ENCODE peak calls at places on chromosomes 1 and 21, in five cellular contexts. R is mesendoderm, N is IMR-90, H is neuronal stem cell, M is mesenchymal stem cell. P is an unnamed sample.

GRCh38 chr1:27446491-27447020 is 43.4 kb downstream of the WASF2 start:
- DNase-seq in R (no peak), N (no peak), H (no peak), M (no peak), P (no peak)

GRCh38 chr1:98333936-98334335 is 327.6 kb upstream of the SNX7 start:
- DNase-seq in R (peak), N (no peak), H (no peak), M (no peak), P (no peak)

GRCh38 chr1:227891223-227891954 is 56.3 kb downstream of the WNT9A start:
- DNase-seq in R (no peak), N (no peak), H (no peak), M (no peak), P (peak)

GRCh38 chr1:63947904-63948303 is 174.1 kb downstream of the ROR1 start:
- DNase-seq in R (no peak), N (no peak), H (no peak), M (no peak), P (no peak)

GRCh38 chr1:178643871-178644270 is 81.2 kb upstream of the RALGPS2 start:
- DNase-seq in R (no peak), N (no peak), H (no peak), M (no peak), P (no peak)

GRCh38 chr1:225121095-225121494 is 191.6 kb downstream of the DNAH14 start:
- DNase-seq in R (no peak), N (no peak), H (no peak), M (no peak), P (no peak)

GRCh38 chr1:204829133-204829532 is 41.5 kb upstream of the NFASC start:
- DNase-seq in R (no peak), N (no peak), H (no peak), M (no peak), P (no peak)

GRCh38 chr1:67097305-67097704 is 37.5 kb downstream of the C1orf141 start:
- DNase-seq in R (peak), N (no peak), H (peak), M (no peak), P (no peak)

GRCh38 chr1:92623187-92623778 is 136.6 kb upstream of the GFI1 start:
- DNase-seq in R (no peak), N (peak), H (no peak), M (peak), P (no peak)

GRCh38 chr1:247373721-247374141 is 42.1 kb upstream of the ZNF496 start:
- DNase-seq in R (peak), N (peak), H (peak), M (no peak), P (peak)

GRCh38 chr1:197671140-197671539 is 104.1 kb downstream of the DENND1B start:
- DNase-seq in R (no peak), N (peak), H (no peak), M (no peak), P (no peak)

GRCh38 chr1:5950201-5950895 is 41.9 kb downstream of the NPHP4 start:
- DNase-seq in R (no peak), N (no peak), H (no peak), M (no peak), P (no peak)

GRCh38 chr1:111197598-111198289 is 2.7 kb downstream of the DENND2D start:
- DNase-seq in R (peak), N (peak), H (no peak), M (peak), P (peak)

GRCh38 chr21:29196021-29196663 is 65.7 kb downstream of the MAP3K7CL start:
- DNase-seq in R (peak), N (peak), H (no peak), M (peak), P (peak)

GRCh38 chr1:208185801-208186201 is 58.4 kb downstream of the PLXNA2 start:
- DNase-seq in R (no peak), N (peak), H (no peak), M (no peak), P (no peak)

GRCh38 chr1:178407215-178407614 is 89.5 kb downstream of the CLEC20A start:
- DNase-seq in R (no peak), N (no peak), H (no peak), M (no peak), P (no peak)

GRCh38 chr1:13908128-13908527 is 208.1 kb downstream of the PRDM2 start:
- DNase-seq in R (no peak), N (no peak), H (no peak), M (no peak), P (no peak)

GRCh38 chr1:225700889-225701465 is 48.1 kb upstream of the ENAH start:
- DNase-seq in R (no peak), N (peak), H (no peak), M (peak), P (no peak)

GRCh38 chr1:26408604-26409003 is 2.0 kb upstream of the LIN28A start:
- DNase-seq in R (peak), N (peak), H (peak), M (peak), P (peak)

GRCh38 chr1:243598433-243598832 is 251.6 kb downstream of the AKT3 start:
- DNase-seq in R (peak), N (peak), H (no peak), M (peak), P (no peak)

GRCh38 chr1:245541389-245541788 is 386.6 kb downstream of the KIF26B start:
- DNase-seq in R (no peak), N (peak), H (no peak), M (no peak), P (no peak)

GRCh38 chr1:226064168-226064815 is 1.8 kb downstream of the H3-3A start:
- DNase-seq in R (peak), N (no peak), H (no peak), M (peak), P (no peak)

GRCh38 chr1:167819849-167820683 is 93.9 kb downstream of the ADCY10 start:
- DNase-seq in R (peak), N (peak), H (peak), M (peak), P (peak)

GRCh38 chr1:35603468-35603867 is 30.4 kb downstream of the TFAP2E start:
- DNase-seq in R (no peak), N (no peak), H (no peak), M (no peak), P (no peak)

GRCh38 chr1:214980931-214981330 is 101.6 kb upstream of the KCNK2 start:
- DNase-seq in R (no peak), N (no peak), H (no peak), M (no peak), P (no peak)

GRCh38 chr1:162690672-162691434 is 58.6 kb downstream of the DDR2 start:
- DNase-seq in R (peak), N (peak), H (no peak), M (peak), P (no peak)

GRCh38 chr21:14567557-14568279 is 21.6 kb upstream of the SAMSN1 start:
- DNase-seq in R (no peak), N (no peak), H (no peak), M (no peak), P (no peak)

GRCh38 chr1:54125671-54126070 is 27.1 kb downstream of the CDCP2 start:
- DNase-seq in R (peak), N (peak), H (no peak), M (peak), P (no peak)

GRCh38 chr1:205447457-205448415 is 8.1 kb downstream of the BLACAT1 start:
- DNase-seq in R (peak), N (no peak), H (no peak), M (no peak), P (peak)

GRCh38 chr1:24391882-24392603 is 21.5 kb downstream of the STPG1 start:
- DNase-seq in R (peak), N (peak), H (peak), M (peak), P (peak)

GRCh38 chr1:21251773-21252471 is 38.3 kb downstream of the ECE1 start:
- DNase-seq in R (peak), N (peak), H (no peak), M (peak), P (no peak)

GRCh38 chr1:25617626-25618432 is 1.2 kb downstream of the MAN1C1 start:
- DNase-seq in R (peak), N (no peak), H (no peak), M (no peak), P (peak)

GRCh38 chr1:24110642-24111263 is 1.2 kb downstream of the MYOM3 start:
- DNase-seq in R (no peak), N (no peak), H (no peak), M (no peak), P (no peak)

GRCh38 chr21:44916965-44917364 is 3.7 kb downstream of the ITGB2 start:
- DNase-seq in R (no peak), N (no peak), H (no peak), M (no peak), P (no peak)

GRCh38 chr1:39575191-39576015 is 1.2 kb downstream of the PABPC4 start:
- DNase-seq in R (peak), N (peak), H (peak), M (peak), P (no peak)

GRCh38 chr1:215543806-215544205 is 23.3 kb upstream of the KCTD3 start:
- DNase-seq in R (no peak), N (no peak), H (no peak), M (no peak), P (no peak)

GRCh38 chr1:55700359-55701130 is 485.4 kb upstream of the USP24 start:
- DNase-seq in R (no peak), N (peak), H (no peak), M (peak), P (no peak)

GRCh38 chr1:55707196-55707595 is 492.0 kb upstream of the USP24 start:
- DNase-seq in R (no peak), N (no peak), H (no peak), M (no peak), P (no peak)

GRCh38 chr1:55702064-55702463 is 486.9 kb upstream of the USP24 start:
- DNase-seq in R (peak), N (no peak), H (no peak), M (peak), P (no peak)

GRCh38 chr1:55706397-55706796 is 491.2 kb upstream of the USP24 start:
- DNase-seq in R (no peak), N (no peak), H (no peak), M (no peak), P (no peak)

GRCh38 chr1:55703726-55704363 is 488.7 kb upstream of the USP24 start:
- DNase-seq in R (no peak), N (peak), H (no peak), M (no peak), P (no peak)
- H2AK5ac ChIP-seq in R (no peak), N (peak), H (no peak), M (no peak), P (no peak)

GRCh38 chr1:47519491-47519890 is 81.6 kb downstream of the FOXD2 start:
- DNase-seq in R (no peak), N (no peak), H (no peak), M (no peak), P (no peak)
- H2AK5ac ChIP-seq in R (no peak), N (no peak), H (no peak), M (no peak), P (no peak)

DNA sequence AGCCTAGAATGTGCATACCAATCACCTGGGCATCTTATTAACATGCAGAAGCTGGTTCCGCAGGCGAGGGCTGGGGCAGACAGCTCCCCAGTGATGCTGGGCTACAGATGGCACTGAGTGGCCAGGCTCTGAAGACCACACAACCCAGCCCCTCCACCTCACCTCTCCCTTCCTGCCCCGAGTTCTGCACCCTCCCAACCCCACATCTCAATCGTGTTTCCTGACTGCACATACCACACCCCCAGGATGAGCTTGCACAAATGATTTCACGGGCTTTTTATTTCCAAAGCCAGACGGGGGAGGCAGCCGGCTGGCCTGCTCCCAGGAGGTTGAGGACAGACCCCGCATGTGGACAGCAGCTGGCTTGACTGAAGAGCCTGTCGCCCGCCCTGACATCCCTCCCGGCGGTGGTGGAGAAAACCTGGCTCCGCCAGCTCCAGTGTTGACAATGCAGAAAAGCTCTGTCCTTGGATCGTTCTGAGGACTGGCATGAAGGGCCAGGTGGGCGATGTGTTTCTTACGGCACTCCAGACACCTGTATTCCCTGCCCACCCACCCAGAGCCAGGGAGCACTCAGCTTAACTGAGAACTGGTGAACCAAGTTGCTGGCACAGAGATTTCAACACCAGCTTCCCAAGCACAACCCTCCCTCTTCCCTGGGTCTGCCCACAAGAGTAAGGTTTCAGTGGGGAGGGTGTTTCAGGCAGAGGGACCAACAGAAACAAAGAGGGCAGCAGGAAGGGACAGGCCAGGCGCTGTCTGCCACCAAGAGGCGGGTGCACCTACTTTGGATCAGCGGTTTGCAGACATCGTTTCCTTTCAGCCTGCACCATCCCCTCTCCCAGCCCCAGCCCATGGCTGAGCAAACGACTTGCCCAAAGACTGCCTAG is 21.6 kb upstream of the ALDH4A1 start:
- DNase-seq in R (no peak), N (peak), H (no peak), M (no peak), P (no peak)
- H2AK5ac ChIP-seq in R (no peak), N (peak), H (peak), M (peak), P (no peak)

DNA sequence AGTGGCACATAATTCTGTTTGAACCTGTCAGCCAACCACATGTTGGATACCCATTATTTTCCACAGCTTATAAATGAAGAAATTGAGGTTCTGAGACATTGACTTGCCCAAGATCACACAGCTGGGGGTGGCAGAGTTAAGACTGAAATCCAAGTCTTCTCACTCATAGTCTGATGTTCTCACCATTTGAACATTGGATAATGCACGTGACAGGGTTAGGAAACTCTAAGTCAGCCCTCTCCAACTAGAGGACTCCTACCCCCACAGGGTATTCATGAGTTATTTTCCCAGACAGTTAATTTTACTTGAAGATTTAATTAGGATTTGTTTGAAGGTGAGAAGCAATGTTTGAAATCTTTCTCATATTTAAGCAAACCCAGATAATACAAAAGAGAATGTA is 38.1 kb upstream of the C1orf105 start:
- DNase-seq in R (no peak), N (no peak), H (no peak), M (peak), P (no peak)
- H2AK5ac ChIP-seq in R (no peak), N (peak), H (no peak), M (peak), P (no peak)

GRCh38 chr1:115837386-115837761 is 3.6 kb downstream of the NHLH2 start:
- DNase-seq in R (no peak), N (no peak), H (no peak), M (no peak), P (no peak)

GRCh38 chr1:115838426-115838804 is 2.5 kb downstream of the NHLH2 start:
- DNase-seq in R (peak), N (no peak), H (no peak), M (no peak), P (no peak)

GRCh38 chr1:115839706-115840095 is 1.2 kb downstream of the NHLH2 start:
- DNase-seq in R (no peak), N (no peak), H (no peak), M (peak), P (no peak)

GRCh38 chr1:115837762-115838421 is 3.0 kb downstream of the NHLH2 start:
- DNase-seq in R (peak), N (no peak), H (no peak), M (no peak), P (no peak)

GRCh38 chr1:115838805-115839705 is 1.9 kb downstream of the NHLH2 start:
- DNase-seq in R (peak), N (no peak), H (no peak), M (peak), P (no peak)
- H2AK5ac ChIP-seq in R (no peak), N (no peak), H (no peak), M (no peak), P (no peak)

DNA sequence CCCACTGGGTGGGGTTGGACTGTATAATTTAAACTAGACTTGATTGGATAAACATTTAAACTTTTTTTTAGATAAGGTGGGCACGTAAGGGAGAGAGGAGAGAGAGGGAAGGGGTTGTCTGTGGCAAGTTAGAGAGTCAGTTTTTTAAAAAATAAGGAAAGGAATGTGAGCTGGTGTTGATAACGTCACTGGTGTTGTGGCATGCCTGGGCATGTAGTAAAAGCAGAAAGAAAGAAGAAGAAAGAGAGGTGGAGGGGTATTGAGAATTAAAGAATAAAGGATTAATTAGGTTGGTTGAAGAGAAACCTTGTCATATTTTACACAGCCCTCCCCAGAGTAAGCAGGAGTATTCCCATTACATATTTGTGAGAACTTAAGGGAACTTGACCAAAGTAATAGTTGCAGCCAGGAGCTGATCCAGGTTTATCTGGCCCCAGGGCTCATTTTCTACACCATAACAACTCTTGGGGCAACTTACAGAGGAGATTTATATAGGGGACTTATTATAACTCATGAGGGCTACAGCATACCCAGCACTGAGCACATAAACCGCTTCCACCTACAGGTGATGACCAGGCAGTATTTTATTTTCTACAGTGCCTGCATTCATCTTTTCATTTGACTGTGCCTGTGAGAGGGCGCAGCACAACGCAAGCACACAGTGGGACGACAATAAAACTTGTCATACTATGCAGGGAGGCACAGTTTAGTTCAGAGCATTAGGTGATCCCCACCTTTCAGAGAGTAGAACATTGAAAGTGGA is 70.2 kb downstream of the CCDC30 start:
- DNase-seq in R (no peak), N (peak), H (no peak), M (no peak), P (no peak)
- H2AK5ac ChIP-seq in R (no peak), N (peak), H (no peak), M (peak), P (no peak)

DNA sequence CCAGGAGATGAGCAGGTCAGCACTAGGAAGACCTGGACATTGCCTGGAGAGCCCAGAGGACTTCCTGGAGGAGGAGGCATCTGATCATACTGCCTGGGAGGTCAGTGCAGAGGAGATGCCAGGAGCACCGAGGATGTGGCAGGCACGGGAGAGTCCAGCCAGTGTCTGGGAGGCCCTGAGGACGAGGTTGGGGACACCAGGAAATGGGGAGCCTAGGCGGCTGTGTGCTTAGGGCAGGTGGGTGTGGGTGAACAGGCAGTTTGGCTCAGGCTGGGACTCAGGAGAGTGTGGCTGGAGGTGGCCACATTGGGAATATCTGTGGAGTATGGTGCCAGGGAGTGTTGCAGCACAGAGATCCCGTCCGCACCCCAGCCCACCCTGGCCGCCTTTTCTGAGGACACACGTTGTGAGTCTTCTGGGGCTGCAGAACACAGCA is 58.2 kb downstream of the FAAP20 start:
- DNase-seq in R (no peak), N (no peak), H (no peak), M (no peak), P (no peak)
- H2AK5ac ChIP-seq in R (no peak), N (peak), H (peak), M (no peak), P (peak)

DNA sequence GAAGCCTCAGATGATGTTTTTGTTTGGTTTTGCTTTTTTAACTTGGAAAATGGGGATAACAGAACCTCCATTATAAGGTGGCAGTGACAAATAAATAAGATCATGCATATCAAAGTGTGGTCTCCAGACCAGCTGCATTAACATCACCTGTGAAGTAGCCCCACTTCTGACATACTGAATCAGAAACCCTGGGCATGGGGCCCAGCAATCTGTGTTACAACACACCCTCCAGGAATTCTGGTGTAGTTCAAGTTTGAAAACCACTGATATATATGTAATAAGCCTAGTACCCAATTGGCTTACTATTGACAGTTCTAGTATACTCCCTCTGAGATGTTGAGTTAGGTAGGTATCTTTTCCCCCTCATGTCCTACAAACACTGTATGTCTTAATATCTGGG is 24.1 kb upstream of the RNF19B start:
- DNase-seq in R (no peak), N (peak), H (no peak), M (peak), P (no peak)
- H2AK5ac ChIP-seq in R (no peak), N (peak), H (no peak), M (peak), P (no peak)

GRCh38 chr1:2133879-2134215 is 60.7 kb downstream of the FAAP20 start:
- DNase-seq in R (no peak), N (no peak), H (no peak), M (no peak), P (no peak)
- H2AK5ac ChIP-seq in R (no peak), N (peak), H (peak), M (no peak), P (no peak)